ENCODE peak calls at places on chromosome 9, in nine cellular contexts. T, P, V, R, D, M, L, K and A are unnamed samples.

GRCh38 chr9:7234144-7234543 is 476.4 kb downstream of the KDM4C start:
- DNase-seq in R (peak; percentile 59), L (peak; percentile 0), V (no peak), P (no peak), M (peak; percentile 16), T (peak; percentile 66), K (no peak), D (peak; percentile 52), A (no peak)

GRCh38 chr9:89524888-89525385 is 27.0 kb upstream of the SEMA4D start:
- DNase-seq in R (no peak), V (no peak), T (no peak), D (no peak), M (no peak), L (no peak), K (no peak), P (no peak), A (no peak)

GRCh38 chr9:38227656-38228055 is 158.6 kb upstream of the SHB start:
- DNase-seq in K (no peak), T (no peak), L (peak; percentile 82), R (no peak), M (no peak), P (peak; percentile 3), V (no peak), D (no peak), A (no peak)

GRCh38 chr9:115115117-115115880 is 2.7 kb downstream of the TNC start:
- DNase-seq in D (no peak), V (no peak), L (no peak), R (no peak), P (no peak), M (no peak), K (no peak), T (no peak), A (no peak)

GRCh38 chr9:119284118-119284517 is 85.1 kb downstream of the BRINP1 start:
- DNase-seq in R (no peak), L (no peak), K (no peak), T (peak; percentile 17), D (peak; percentile 6), V (no peak), P (no peak), M (no peak), A (no peak)

GRCh38 chr9:119216891-119217290 is 152.3 kb downstream of the BRINP1 start:
- DNase-seq in D (no peak), T (no peak), L (no peak), K (no peak), M (no peak), V (peak; percentile 53), R (no peak), P (no peak), A (no peak)

GRCh38 chr9:5184776-5185175 is 663 bp downstream of the INSL6 start:
- DNase-seq in M (no peak), P (no peak), K (no peak), L (no peak), T (no peak), D (no peak), V (no peak), R (no peak), A (no peak)

GRCh38 chr9:95003694-95004451 is 277.4 kb downstream of the AOPEP start:
- DNase-seq in K (peak; percentile 53), T (peak; percentile 80), P (peak; percentile 10), M (no peak), L (no peak), R (peak; percentile 60), D (peak; percentile 36), V (no peak), A (peak; percentile 39)

GRCh38 chr9:115200711-115201505 is 83.0 kb upstream of the TNC start:
- DNase-seq in D (no peak), R (no peak), T (no peak), K (no peak), P (no peak), V (no peak), M (no peak), L (no peak), A (no peak)

GRCh38 chr9:34190996-34191892 is 12.4 kb downstream of the UBAP1 start:
- DNase-seq in T (peak; percentile 71), L (no peak), M (no peak), K (peak; percentile 12), D (peak; percentile 73), V (no peak), P (no peak), R (peak; percentile 47), A (no peak)

GRCh38 chr9:107789001-107789710 is 299.6 kb upstream of the KLF4 start:
- DNase-seq in T (no peak), L (no peak), K (no peak), M (no peak), D (no peak), P (no peak), V (no peak), R (no peak), A (no peak)